ENCODE peak calls at places on chromosomes 16 and 17, in seven cellular contexts. R is NB4, F is A549, E is AG04450, X is heart right ventricle, N is cardiac fibroblast, S is adrenal gland. A is an unnamed sample.

GRCh38 chr16:23148513-23149266 is 562 bp downstream of the USP31 start:
- DNase-seq in X (peak; percentile 85), S (peak; percentile 76), E (no peak), F (peak; percentile 35), R (peak; percentile 52), N (peak; percentile 51), A (peak; percentile 70)

GRCh38 chr17:1769826-1770477 is 8.1 kb downstream of the SERPINF1 start:
- DNase-seq in N (no peak), S (no peak), X (no peak), F (peak; percentile 61), E (no peak), R (peak; percentile 12), A (no peak)

GRCh38 chr17:41736983-41737679 is 2.7 kb upstream of the HAP1 start:
- DNase-seq in R (peak; percentile 42), F (no peak), E (no peak), X (no peak), N (no peak), S (no peak), A (no peak)

GRCh38 chr17:82718986-82719685 is 2.6 kb downstream of the FN3KRP start:
- DNase-seq in R (no peak), N (no peak), F (no peak), E (no peak), X (no peak), S (no peak), A (no peak)

GRCh38 chr17:6914711-6915110 is 81.1 kb upstream of the ALOX12 start:
- DNase-seq in F (no peak), E (no peak), S (no peak), R (peak; percentile 21), N (peak; percentile 62), X (no peak), A (no peak)

GRCh38 chr16:79190542-79190941 is 410.0 kb downstream of the MAF start:
- DNase-seq in N (no peak), F (no peak), R (no peak), S (no peak), X (no peak), E (no peak), A (no peak)

GRCh38 chr17:19533718-19534561 is at the start of gene SLC47A1:
- DNase-seq in N (peak; percentile 36), S (peak; percentile 74), E (no peak), X (peak; percentile 42), F (peak; percentile 76), R (peak; percentile 40), A (peak; percentile 10)

GRCh38 chr16:81578015-81578554 is 133.5 kb downstream of the CMIP start:
- DNase-seq in S (no peak), X (no peak), F (no peak), N (no peak), E (no peak), R (no peak), A (no peak)

GRCh38 chr17:3510090-3510489 is 34.3 kb downstream of the ASPA start:
- DNase-seq in N (no peak), R (no peak), E (no peak), S (no peak), X (no peak), F (no peak), A (no peak)

GRCh38 chr17:79027925-79028491 is 4.0 kb downstream of the C1QTNF1 start:
- DNase-seq in X (peak; percentile 44), R (no peak), S (peak; percentile 74), N (peak; percentile 45), F (no peak), E (no peak), A (no peak)

GRCh38 chr17:57440522-57441269 is 184.4 kb downstream of the MSI2 start:
- DNase-seq in E (peak; percentile 46), N (peak; percentile 91), X (peak; percentile 72), S (peak; percentile 92), R (peak; percentile 49), F (peak; percentile 59), A (peak; percentile 40)

GRCh38 chr17:33328129-33328528 is 35.0 kb upstream of the ASIC2 start:
- DNase-seq in F (no peak), R (peak; percentile 13), E (no peak), S (peak; percentile 17), X (no peak), N (peak; percentile 4), A (no peak)

GRCh38 chr17:33802349-33803272 is 452.5 kb upstream of the CCL2 start:
- DNase-seq in N (no peak), R (no peak), F (no peak), S (no peak), X (no peak), E (no peak), A (no peak)

GRCh38 chr17:78027121-78027520 is 68.6 kb downstream of the TNRC6C start:
- DNase-seq in X (no peak), N (no peak), E (no peak), R (no peak), F (no peak), S (no peak), A (no peak)

GRCh38 chr17:77462101-77462500 is 321.3 kb downstream of the SEC14L1 start:
- DNase-seq in F (no peak), S (no peak), R (no peak), N (no peak), E (no peak), X (no peak), A (peak; percentile 95)

GRCh38 chr16:52680993-52681392 is 134.1 kb upstream of the TOX3 start:
- DNase-seq in F (no peak), X (no peak), R (no peak), S (no peak), E (no peak), N (no peak), A (no peak)

GRCh38 chr16:12570046-12570618 is 233.6 kb downstream of the CPPED1 start:
- DNase-seq in N (no peak), S (no peak), X (no peak), R (no peak), E (no peak), F (no peak), A (no peak)

GRCh38 chr16:11583171-11583570 is 3.5 kb downstream of the LITAF start:
- DNase-seq in F (no peak), X (no peak), R (no peak), S (no peak), N (no peak), E (no peak), A (no peak)

GRCh38 chr16:50245417-50246298 is 20.7 kb upstream of the ADCY7 start:
- DNase-seq in S (peak; percentile 62), F (peak; percentile 81), X (peak; percentile 54), E (no peak), N (peak; percentile 82), R (peak; percentile 75), A (peak; percentile 61)

GRCh38 chr16:564690-565419 is 1.9 kb upstream of the NHLRC4 start:
- DNase-seq in N (no peak), R (no peak), S (no peak), X (no peak), F (no peak), E (no peak), A (no peak)

GRCh38 chr17:64008830-64009229 is 10.7 kb downstream of the PRR29 start:
- DNase-seq in N (no peak), R (no peak), F (no peak), S (peak; percentile 11), E (no peak), X (no peak), A (no peak)

GRCh38 chr16:65394306-65394705 is 272.4 kb upstream of the CDH11 start:
- DNase-seq in S (no peak), F (no peak), X (no peak), N (no peak), R (no peak), E (no peak), A (no peak)

GRCh38 chr16:69176033-69176780 is 10.8 kb upstream of the SNTB2 start:
- DNase-seq in E (peak; percentile 43), X (no peak), S (no peak), R (no peak), F (no peak), N (peak; percentile 64), A (no peak)

GRCh38 chr17:39144414-39144813 is 7.0 kb downstream of the PLXDC1 start:
- DNase-seq in S (peak; percentile 67), X (peak; percentile 81), N (peak; percentile 92), F (no peak), R (no peak), E (peak; percentile 84), A (no peak)

GRCh38 chr17:17403899-17404576 is 72.8 kb upstream of the MED9 start:
- DNase-seq in E (no peak), X (no peak), S (no peak), N (no peak), F (no peak), R (peak; percentile 84), A (no peak)

GRCh38 chr16:84557504-84557903 is 53.0 kb upstream of the MEAK7 start:
- DNase-seq in X (no peak), F (no peak), E (no peak), S (no peak), N (no peak), R (no peak), A (no peak)

GRCh38 chr16:86575095-86575685 is 3.2 kb upstream of the FOXL1 start:
- DNase-seq in X (no peak), S (no peak), E (no peak), R (no peak), F (no peak), N (no peak), A (no peak)

DNA sequence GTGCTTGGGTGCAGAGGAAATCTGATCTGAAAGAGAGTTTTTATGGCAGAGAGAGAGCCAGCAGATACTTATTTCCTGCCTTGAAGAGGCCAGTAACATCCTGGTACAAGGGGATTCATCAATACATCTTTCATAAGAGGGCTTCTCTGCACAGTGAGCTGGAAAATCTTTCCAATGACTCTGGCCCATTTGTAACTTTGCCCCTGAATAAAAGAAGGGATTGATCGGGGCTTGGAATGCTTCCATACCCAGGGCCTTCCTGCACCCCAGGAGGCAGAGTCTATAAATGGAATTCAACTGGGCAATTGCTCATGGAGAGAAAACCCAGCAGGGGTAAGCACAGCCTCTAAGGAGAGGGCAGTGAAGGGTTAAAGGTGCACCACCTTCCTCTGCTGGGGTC is 163.3 kb downstream of the XYLT1 start:
- DNase-seq in S (no peak), R (no peak), E (no peak), N (no peak), F (no peak), X (no peak), A (no peak)
- H3K4me3 ChIP-seq in S (no peak overlapping the region), R (no peak overlapping the region), E (no peak overlapping the region), N (no peak overlapping the region), F (no peak overlapping the region), X (no peak overlapping the region), A (no peak overlapping the region)

DNA sequence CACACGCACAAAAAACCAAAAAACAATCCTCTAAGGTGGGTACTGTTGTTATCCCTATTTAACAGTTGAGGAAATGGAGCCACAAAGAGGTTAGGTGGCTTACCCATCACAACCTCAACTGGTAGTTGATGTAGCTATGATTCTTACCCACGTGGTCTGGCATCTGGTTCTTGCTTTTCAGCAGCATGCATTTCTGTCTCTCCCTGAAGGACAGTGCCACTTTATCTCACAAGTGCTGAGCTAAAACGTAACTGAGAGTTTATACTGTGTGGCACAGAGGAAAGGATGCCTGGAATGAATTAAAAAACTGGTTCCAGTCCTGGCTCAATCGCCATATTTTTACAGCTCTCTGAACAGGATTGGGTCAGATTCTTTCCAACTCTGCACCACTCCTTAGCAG is 1.9 kb upstream of the CORO6 start:
- DNase-seq in S (no peak), F (no peak), R (no peak), X (no peak), N (no peak), E (no peak), A (no peak)
- H3K4me3 ChIP-seq in S (no peak overlapping the region), F (no peak overlapping the region), R (no peak overlapping the region), X (no peak overlapping the region), N (no peak overlapping the region), E (no peak overlapping the region), A (no peak overlapping the region)

GRCh38 chr16:31008154-31008950 is 2.1 kb downstream of the STX1B start:
- DNase-seq in X (no peak), E (peak; percentile 41), N (peak; percentile 61), F (no peak), R (no peak), S (no peak), A (no peak)
- H3K4me3 ChIP-seq in X (no peak overlapping the region), E (peak overlapping the region; percentile 34), N (no peak overlapping the region), F (no peak overlapping the region), R (no peak overlapping the region), S (no peak overlapping the region), A (no peak overlapping the region)

GRCh38 chr17:43902190-43902589 is 5.1 kb downstream of the MPP2 start:
- DNase-seq in X (no peak), E (no peak), N (no peak), S (no peak), R (no peak), F (no peak), A (no peak)
- H3K4me3 ChIP-seq in X (no peak overlapping the region), E (no peak overlapping the region), N (no peak overlapping the region), S (no peak overlapping the region), R (no peak overlapping the region), F (no peak overlapping the region), A (no peak overlapping the region)